ENCODE peak calls at places on chromosomes 13 and 19, in four cellular contexts. H is HCT116, K is tibial artery, Y is Peyer's patch. P is an unnamed sample.

GRCh38 chr13:81051873-81052272 is 710.9 kb upstream of the SPRY2 start:
- DNase-seq in K (no peak), Y (no peak), H (no peak), P (no peak)

GRCh38 chr13:80204642-80205041 is 136.3 kb downstream of the SPRY2 start:
- DNase-seq in Y (no peak), H (no peak), K (no peak), P (no peak)

GRCh38 chr13:21683034-21683733 is 12.3 kb downstream of the FGF9 start:
- DNase-seq in K (no peak), H (no peak), Y (no peak), P (no peak)

GRCh38 chr13:95500136-95500718 is 52.3 kb upstream of the CLDN10 start:
- DNase-seq in Y (no peak), H (no peak), K (no peak), P (no peak)

GRCh38 chr13:113297370-113297871 is 382 bp downstream of the LAMP1 start:
- DNase-seq in K (no peak), Y (peak; percentile 62), H (no peak), P (peak; percentile 18)

GRCh38 chr19:9862897-9863296 is 27.8 kb downstream of the PIN1 start:
- DNase-seq in Y (peak; percentile 52), H (no peak), K (no peak), P (no peak)

GRCh38 chr13:76936736-76937135 is 11.6 kb upstream of the ACOD1 start:
- DNase-seq in H (no peak), K (no peak), Y (no peak), P (no peak)

GRCh38 chr19:43784251-43784980 is 3.6 kb upstream of the KCNN4 start:
- DNase-seq in H (peak; percentile 77), K (no peak), Y (peak; percentile 82), P (peak; percentile 50)

GRCh38 chr19:28881616-28882015 is 331.3 kb downstream of the UQCRFS1 start:
- DNase-seq in H (no peak), Y (no peak), K (no peak), P (no peak)

GRCh38 chr19:53511933-53512374 is 26.0 kb upstream of the ZNF331 start:
- DNase-seq in H (peak; percentile 7), K (peak; percentile 40), Y (peak; percentile 79), P (peak; percentile 63)

GRCh38 chr13:52011690-52012511 is at the start of gene ALG11:
- DNase-seq in Y (peak; percentile 100), K (peak; percentile 100), H (peak; percentile 94), P (peak; percentile 99)

GRCh38 chr19:40552848-40553247 is 23.8 kb upstream of the SHKBP1 start:
- DNase-seq in H (no peak), Y (no peak), K (no peak), P (no peak)

GRCh38 chr13:99265823-99266426 is 7.7 kb upstream of the GPR18 start:
- DNase-seq in Y (no peak), H (peak; percentile 40), K (no peak), P (no peak)

GRCh38 chr13:70310720-70311119 is 202.5 kb upstream of the KLHL1 start:
- DNase-seq in Y (no peak), K (no peak), H (peak; percentile 26), P (no peak)

GRCh38 chr13:37495046-37495445 is 103.5 kb downstream of the POSTN start:
- DNase-seq in K (no peak), H (no peak), Y (no peak), P (no peak)

GRCh38 chr19:48364564-48365363 is 597 bp downstream of the SYNGR4 start:
- DNase-seq in Y (no peak), K (no peak), H (no peak), P (no peak)

GRCh38 chr13:113805431-113806103 is 46.5 kb downstream of the TMEM255B start:
- DNase-seq in Y (no peak), H (no peak), K (no peak), P (no peak)

GRCh38 chr19:46069841-46070341 is 29.1 kb upstream of the IGFL4 start:
- DNase-seq in Y (no peak), K (no peak), H (no peak), P (no peak)

GRCh38 chr13:59823495-59823894 is 340.2 kb downstream of the DIAPH3 start:
- DNase-seq in K (no peak), Y (no peak), H (no peak), P (no peak)

GRCh38 chr19:10936661-10937084 is 8.1 kb downstream of the TIMM29 start:
- DNase-seq in Y (peak; percentile 70), K (no peak), H (peak; percentile 74), P (peak; percentile 33)

GRCh38 chr19:38564981-38565685 is 52.6 kb downstream of the MAP4K1 start:
- DNase-seq in Y (peak; percentile 60), K (no peak), H (no peak), P (no peak)

GRCh38 chr19:40530091-40530901 is 46.4 kb upstream of the SHKBP1 start:
- DNase-seq in H (no peak), K (no peak), Y (no peak), P (no peak)

GRCh38 chr19:4362871-4363545 is 19.6 kb downstream of the MPND start:
- DNase-seq in H (no peak), K (no peak), Y (no peak), P (no peak)

GRCh38 chr19:5308471-5309437 is 31.9 kb downstream of the PTPRS start:
- DNase-seq in K (peak; percentile 76), H (peak; percentile 79), Y (peak; percentile 55), P (no peak)

GRCh38 chr13:75319244-75319643 is 162.7 kb downstream of the TBC1D4 start:
- DNase-seq in K (no peak), Y (no peak), H (no peak), P (no peak)

GRCh38 chr13:43769552-43769951 is 17.2 kb downstream of the ENOX1 start:
- DNase-seq in H (no peak), Y (no peak), K (no peak), P (no peak)

GRCh38 chr19:53908106-53908932 is 759 bp upstream of the CACNG7 start:
- DNase-seq in H (no peak), Y (no peak), K (no peak), P (no peak)

GRCh38 chr13:30810261-30810701 is 74.9 kb downstream of the ALOX5AP start:
- DNase-seq in K (no peak), Y (no peak), H (no peak), P (no peak)

GRCh38 chr13:51636349-51636890 is 52.2 kb downstream of the WDFY2 start:
- DNase-seq in K (no peak), Y (no peak), H (no peak), P (no peak)

GRCh38 chr13:114097893-114098688 is 34.3 kb downstream of the RASA3 start:
- DNase-seq in K (peak; percentile 18), Y (peak; percentile 41), H (no peak), P (no peak)

GRCh38 chr13:91950803-91951202 is 552.4 kb downstream of the GPC5 start:
- DNase-seq in K (no peak), H (no peak), Y (no peak), P (no peak)

GRCh38 chr13:38824342-38824741 is 137.5 kb downstream of the FREM2 start:
- DNase-seq in Y (no peak), H (no peak), K (no peak), P (no peak)

GRCh38 chr19:4583961-4584669 is 24.6 kb upstream of the SEMA6B start:
- DNase-seq in K (no peak), Y (no peak), H (no peak), P (no peak)

GRCh38 chr19:10871711-10872550 is 578 bp downstream of the CARM1 start:
- DNase-seq in H (no peak), Y (peak; percentile 65), K (peak; percentile 47), P (peak; percentile 30)

GRCh38 chr13:110538632-110539031 is 22.9 kb downstream of the RAB20 start:
- DNase-seq in K (peak; percentile 70), Y (no peak), H (no peak), P (no peak)

DNA sequence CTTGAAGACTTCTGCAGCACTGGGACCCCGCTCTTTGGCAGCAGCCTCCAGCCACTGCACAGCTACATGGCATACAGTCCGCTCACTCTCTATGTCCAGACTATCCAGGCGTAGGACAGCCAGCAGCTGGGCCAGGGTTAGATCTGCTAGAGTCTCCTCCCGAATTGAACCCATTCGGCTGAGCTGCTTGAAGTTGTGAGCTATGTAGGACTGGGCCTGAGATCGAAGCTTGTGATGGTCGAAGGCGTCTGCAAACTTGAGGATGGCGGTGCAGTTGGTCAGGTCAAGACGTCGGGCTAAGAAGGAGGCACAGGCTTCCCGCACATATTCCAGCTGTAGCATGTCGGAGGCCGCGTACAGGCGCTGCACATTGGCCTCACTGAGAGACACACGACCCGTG is 900 bp downstream of the KBTBD7 start:
- DNase-seq in Y (no peak), K (no peak), H (no peak), P (no peak)
- H3K4me3 ChIP-seq in Y (peak overlapping the region; percentile 79), K (peak overlapping the region; percentile 78), H (peak overlapping the region; percentile 68), P (peak overlapping the region; percentile 67)

GRCh38 chr19:3059653-3060052 is 2.6 kb downstream of the TLE5 start:
- DNase-seq in H (no peak), K (no peak), Y (no peak), P (no peak)
- H3K27ac ChIP-seq in H (peak overlapping the region; percentile 91), K (no peak overlapping the region), Y (peak overlapping the region; percentile 63), P (peak overlapping the region; percentile 16)

GRCh38 chr19:42113641-42114348 is 18.5 kb downstream of the POU2F2 start:
- DNase-seq in K (peak; percentile 49), H (peak; percentile 64), Y (peak; percentile 77), P (no peak)
- H3K4me3 ChIP-seq in K (no peak overlapping the region), H (peak overlapping the region; percentile 10), Y (no peak overlapping the region), P (no peak overlapping the region)

GRCh38 chr19:41792513-41793413 is 3.6 kb upstream of the CEACAM3 start:
- DNase-seq in K (no peak), Y (peak; percentile 75), H (peak; percentile 58), P (no peak)

GRCh38 chr19:41793414-41793727 is 3.0 kb upstream of the CEACAM3 start:
- DNase-seq in H (no peak), K (no peak), Y (no peak), P (no peak)

GRCh38 chr19:41799444-41800000 is 3.1 kb downstream of the CEACAM3 start:
- DNase-seq in Y (no peak), K (no peak), H (no peak), P (no peak)

GRCh38 chr19:41796362-41796761 is at the start of gene CEACAM3:
- DNase-seq in H (no peak), Y (no peak), K (no peak), P (no peak)

DNA sequence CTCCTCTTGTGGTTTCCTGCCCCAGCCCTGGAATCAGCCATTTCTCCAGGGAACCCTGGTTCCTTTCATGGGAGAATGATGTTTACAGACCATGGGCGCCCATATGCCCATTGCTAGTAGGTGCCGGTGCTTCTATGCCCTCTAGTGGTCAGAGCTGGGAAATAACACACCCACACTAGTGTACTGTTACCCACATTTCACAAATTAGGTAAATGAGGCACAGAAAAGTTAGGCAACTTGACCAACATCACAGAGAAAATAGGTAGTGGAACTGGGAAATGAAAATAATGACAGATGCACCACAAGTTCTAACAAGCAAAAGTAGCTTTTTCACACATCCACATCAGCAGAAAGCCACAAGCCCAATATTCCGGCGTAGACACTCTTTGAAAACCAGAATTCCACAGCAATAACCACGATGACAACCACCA is 1.3 kb upstream of the CEACAM3 start:
- DNase-seq in Y (peak; percentile 84), H (peak; percentile 38), K (peak; percentile 51), P (peak; percentile 59)
- H3K27ac ChIP-seq in Y (no peak overlapping the region), H (no peak overlapping the region), K (no peak overlapping the region), P (no peak overlapping the region)

GRCh38 chr13:23608704-23609413 is 38.6 kb downstream of the TNFRSF19 start:
- DNase-seq in K (peak; percentile 55), Y (peak; percentile 53), H (no peak), P (no peak)
- H3K4me3 ChIP-seq in K (no peak overlapping the region), Y (peak overlapping the region; percentile 6), H (no peak overlapping the region), P (no peak overlapping the region)

P was measured in CD8-positive, alpha-beta T cell.